ENCODE peak calls at places on chromosome 12, in ten cellular contexts. A, P, R, K, B, Q, F, Z, O and I are unnamed samples.
A peak's percentile ranks its signal among the peaks of the same experiment; 100 is the strongest.

GRCh38 chr12:75890141-75890540 is 141.4 kb downstream of the PHLDA1 start:
- DNase-seq in A (no peak), B (no peak), Z (no peak), P (no peak), Q (no peak), O (no peak), F (peak; percentile 26), K (no peak), R (no peak), I (no peak)

GRCh38 chr12:114209852-114210251 is 196.1 kb downstream of the TBX5 start:
- DNase-seq in O (no peak), Z (no peak), Q (no peak), K (no peak), A (no peak), F (no peak), B (no peak), R (no peak), P (no peak), I (no peak)

GRCh38 chr12:108273217-108273616 is 65.9 kb downstream of the CMKLR1 start:
- DNase-seq in R (no peak), O (no peak), K (no peak), A (no peak), Q (no peak), F (no peak), Z (no peak), B (no peak), P (no peak), I (no peak)

GRCh38 chr12:63823040-63823439 is 21.5 kb upstream of the SRGAP1 start:
- DNase-seq in Q (no peak), B (no peak), P (no peak), R (no peak), K (no peak), F (no peak), O (no peak), Z (no peak), A (no peak), I (no peak)

GRCh38 chr12:58803893-58804292 is 116.4 kb downstream of the LRIG3 start:
- DNase-seq in B (no peak), F (peak; percentile 87), P (no peak), Q (no peak), O (no peak), A (peak; percentile 16), R (no peak), K (no peak), Z (no peak), I (no peak)

GRCh38 chr12:22477166-22477893 is 67.0 kb downstream of the C2CD5 start:
- DNase-seq in P (no peak), F (peak; percentile 37), R (no peak), O (no peak), K (no peak), A (peak; percentile 25), Q (peak; percentile 19), B (no peak), Z (no peak), I (no peak)

GRCh38 chr12:15634010-15634676 is 155.0 kb downstream of the EPS8 start:
- DNase-seq in R (no peak), O (no peak), F (peak; percentile 59), B (no peak), A (no peak), Z (no peak), K (no peak), Q (no peak), P (no peak), I (no peak)

GRCh38 chr12:31772685-31773222 is 43.9 kb upstream of the AMN1 start:
- DNase-seq in Q (no peak), P (no peak), R (no peak), Z (no peak), O (no peak), K (no peak), A (no peak), B (no peak), F (no peak), I (no peak)

GRCh38 chr12:20716037-20716436 is 20.9 kb downstream of the SLCO1C1 start:
- DNase-seq in P (peak; percentile 3), Z (no peak), A (no peak), F (no peak), K (no peak), O (no peak), B (no peak), R (no peak), Q (no peak), I (peak; percentile 18)

GRCh38 chr12:124370384-124370783 is 75.5 kb downstream of the RFLNA start:
- DNase-seq in F (no peak), P (no peak), A (no peak), O (no peak), R (no peak), Z (no peak), K (no peak), Q (no peak), B (no peak), I (no peak)

GRCh38 chr12:124369901-124370378 is 75.0 kb downstream of the RFLNA start:
- DNase-seq in B (no peak), A (no peak), K (no peak), R (no peak), O (no peak), Q (no peak), Z (no peak), P (no peak), F (no peak), I (no peak)

GRCh38 chr12:124369055-124369900 is 74.4 kb downstream of the RFLNA start:
- DNase-seq in B (peak; percentile 92), F (peak; percentile 36), K (no peak), A (peak; percentile 92), R (no peak), Q (peak; percentile 98), P (no peak), Z (peak; percentile 96), O (no peak), I (peak; percentile 83)

GRCh38 chr12:124370851-124371250 is 76.0 kb downstream of the RFLNA start:
- DNase-seq in B (no peak), Q (no peak), Z (no peak), P (no peak), K (no peak), R (no peak), O (no peak), F (no peak), A (no peak), I (no peak)

DNA sequence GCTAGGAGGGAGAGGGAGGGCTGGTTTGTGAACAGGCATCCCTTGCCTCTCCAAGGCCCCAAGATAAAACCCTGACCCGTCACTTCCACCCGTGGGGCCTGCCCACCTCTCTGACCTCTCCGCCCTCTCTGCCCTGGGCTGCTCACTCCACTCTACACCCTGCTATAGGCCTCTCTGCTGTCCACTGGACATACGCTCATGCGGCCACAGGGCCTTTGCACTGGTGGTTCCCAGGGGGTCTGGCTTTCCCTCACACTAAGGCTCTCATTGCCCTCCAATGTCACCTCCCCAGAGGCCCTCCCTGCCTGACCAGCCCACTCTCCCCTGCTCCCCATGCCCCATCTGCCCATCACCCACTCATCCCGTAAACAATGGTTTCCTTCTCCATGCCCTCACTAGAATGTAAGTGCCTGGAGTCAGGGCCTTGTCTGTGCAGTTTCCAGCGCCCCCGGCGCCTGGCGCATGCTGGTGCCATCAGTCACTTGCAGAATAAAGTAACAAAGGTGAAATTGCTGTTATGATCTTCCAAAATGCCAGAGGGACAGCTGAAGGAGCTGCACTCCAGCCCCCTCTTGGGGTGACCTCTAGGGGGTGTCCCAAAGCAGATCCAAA is 73.6 kb downstream of the RFLNA start:
- DNase-seq in P (no peak), K (no peak), A (no peak), F (no peak), Q (no peak), O (no peak), B (no peak), Z (no peak), R (no peak), I (no peak)
- H3K27ac ChIP-seq in P (no peak overlapping the region), K (no peak overlapping the region), A (peak overlapping the region; percentile 91), F (peak overlapping the region; percentile 30), Q (peak overlapping the region; percentile 93), O (no peak overlapping the region), B (peak overlapping the region; percentile 69), Z (peak overlapping the region; percentile 94), R (no peak overlapping the region), I (peak overlapping the region; percentile 95)

GRCh38 chr12:47882796-47883546 is 21.8 kb downstream of the VDR start:
- DNase-seq in F (no peak), B (no peak), Q (no peak), Z (peak; percentile 42), R (no peak), P (no peak), A (no peak), O (peak; percentile 66), K (no peak), I (peak; percentile 89)
- H3K4me1 ChIP-seq in F (peaks cover 15% of the 10 kb centered on the region), B (peaks cover 15% of the 10 kb centered on the region), Q (peaks cover 15% of the 10 kb centered on the region), Z (peaks cover 21% of the 10 kb centered on the region), R (peaks cover 6% of the 10 kb centered on the region), P (peaks cover 21% of the 10 kb centered on the region), A (no peaks in the 10 kb centered on the region), O (peaks cover 36% of the 10 kb centered on the region), K (peaks cover 23% of the 10 kb centered on the region), I (peaks cover 20% of the 10 kb centered on the region)

GRCh38 chr12:19482551-19483109 is 43.3 kb downstream of the AEBP2 start:
- DNase-seq in F (peak; percentile 30), B (no peak), R (peak; percentile 65), O (peak; percentile 53), P (no peak), K (peak; percentile 12), A (no peak), Z (no peak), Q (peak; percentile 75), I (peak; percentile 13)
- H3K36me3 ChIP-seq in F (peaks cover 12% of the 10 kb centered on the region), B (peaks cover 8% of the 10 kb centered on the region), R (peaks cover 16% of the 10 kb centered on the region), O (no peaks in the 10 kb centered on the region), P (no peaks in the 10 kb centered on the region), K (peaks cover 9% of the 10 kb centered on the region), A (no peaks in the 10 kb centered on the region), Z (no peaks in the 10 kb centered on the region), Q (no peaks in the 10 kb centered on the region), I (peaks cover 1% of the 10 kb centered on the region)

GRCh38 chr12:105222726-105223357 is 13.1 kb downstream of the APPL2 start:
- DNase-seq in Z (no peak), Q (no peak), K (no peak), A (no peak), F (no peak), P (no peak), B (no peak), R (no peak), O (no peak), I (no peak)
- H3K27ac ChIP-seq in Z (peak overlapping the region; percentile 86), Q (peak overlapping the region; percentile 18), K (no peak overlapping the region), A (no peak overlapping the region), F (no peak overlapping the region), P (no peak overlapping the region), B (no peak overlapping the region), R (no peak overlapping the region), O (no peak overlapping the region), I (peak overlapping the region; percentile 58)

DNA sequence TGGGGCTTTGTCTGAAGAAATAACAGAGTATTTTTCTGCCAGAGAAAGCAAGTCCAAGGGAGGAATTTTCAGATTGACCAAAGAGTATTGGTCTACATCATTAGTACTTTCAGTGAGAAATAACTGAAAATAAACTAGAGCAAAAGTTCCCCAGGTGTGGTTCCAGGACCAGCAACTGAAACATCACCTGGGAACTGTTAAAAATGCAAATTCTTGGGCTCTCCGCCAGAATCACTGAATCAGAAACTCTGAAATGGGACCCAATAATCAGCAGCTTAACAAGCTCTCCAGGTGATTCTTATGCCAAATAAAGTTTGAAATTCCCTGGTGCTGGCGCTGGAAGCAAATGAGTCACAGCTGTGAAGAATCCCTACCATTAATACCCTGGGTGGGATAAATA is 52.1 kb downstream of the EIF2S3B start:
- DNase-seq in F (no peak), K (no peak), B (no peak), P (no peak), Z (no peak), O (no peak), Q (no peak), R (no peak), A (no peak), I (no peak)
- H3K4me1 ChIP-seq in F (no peaks in the 10 kb centered on the region), K (peaks cover 2% of the 10 kb centered on the region), B (no peaks in the 10 kb centered on the region), P (no peaks in the 10 kb centered on the region), Z (no peaks in the 10 kb centered on the region), O (peaks cover 58% of the 10 kb centered on the region), Q (no peaks in the 10 kb centered on the region), R (no peaks in the 10 kb centered on the region), A (no peaks in the 10 kb centered on the region), I (no peaks in the 10 kb centered on the region)